ENCODE peak calls at places on chromosomes 3 and 15, in five cellular contexts. One of them, this sample, is unnamed.

GRCh38 chr3:127658234-127658633 is 14.5 kb upstream of the ABTB1 start:
- DNase-seq in K562: no peak
- DNase-seq in GM12878: no peak
- DNase-seq in HepG2: no peak
- DNase-seq in H1: no peak
- DNase-seq in this sample: no peak

GRCh38 chr3:101851833-101852232 is 2.5 kb downstream of the NFKBIZ start:
- DNase-seq in K562: no peak
- DNase-seq in GM12878: no peak
- DNase-seq in HepG2: no peak
- DNase-seq in H1: no peak
- DNase-seq in this sample: no peak

GRCh38 chr3:126731044-126731443 is 27.0 kb downstream of the CHCHD6 start:
- DNase-seq in K562: no peak
- DNase-seq in GM12878: no peak
- DNase-seq in HepG2: no peak
- DNase-seq in H1: no peak
- DNase-seq in this sample: no peak

GRCh38 chr15:39889601-39890000 is 30.5 kb downstream of the GPR176 start:
- DNase-seq in K562: no peak
- DNase-seq in GM12878: no peak
- DNase-seq in HepG2: no peak
- DNase-seq in H1: no peak
- DNase-seq in this sample: no peak

GRCh38 chr3:196220587-196220986 is 4.3 kb downstream of the SLC51A start:
- DNase-seq in K562: no peak
- DNase-seq in GM12878: no peak
- DNase-seq in HepG2: no peak
- DNase-seq in H1: no peak
- DNase-seq in this sample: no peak

GRCh38 chr3:110620118-110620517 is 451.5 kb upstream of the NECTIN3 start:
- DNase-seq in K562: no peak
- DNase-seq in GM12878: no peak
- DNase-seq in HepG2: no peak
- DNase-seq in H1: no peak
- DNase-seq in this sample: no peak

GRCh38 chr3:13711911-13712650 is 163.2 kb downstream of the FBLN2 start:
- DNase-seq in K562: no peak
- DNase-seq in GM12878: no peak
- DNase-seq in HepG2: no peak
- DNase-seq in H1: no peak
- DNase-seq in this sample: no peak

GRCh38 chr3:50708620-50709019 is 33.9 kb downstream of the DOCK3 start:
- DNase-seq in K562: no peak
- DNase-seq in GM12878: no peak
- DNase-seq in HepG2: no peak
- DNase-seq in H1: no peak
- DNase-seq in this sample: no peak

GRCh38 chr3:119817071-119817470 is 35.2 kb downstream of the NR1I2 start:
- DNase-seq in K562: no peak
- DNase-seq in GM12878: no peak
- DNase-seq in HepG2: no peak
- DNase-seq in H1: no peak
- DNase-seq in this sample: no peak

GRCh38 chr3:20340324-20340928 is 154.4 kb upstream of the SGO1 start:
- DNase-seq in K562: peak; percentile 80
- DNase-seq in GM12878: peak; percentile 25
- DNase-seq in HepG2: peak; percentile 62
- DNase-seq in H1: peak; percentile 91
- DNase-seq in this sample: peak; percentile 72

GRCh38 chr3:17874630-17875029 is 132.2 kb upstream of the TBC1D5 start:
- DNase-seq in K562: no peak
- DNase-seq in GM12878: no peak
- DNase-seq in HepG2: no peak
- DNase-seq in H1: no peak
- DNase-seq in this sample: no peak

GRCh38 chr3:42581709-42582473 is at the start of gene SEC22C:
- DNase-seq in K562: peak; percentile 99
- DNase-seq in GM12878: peak; percentile 73
- DNase-seq in HepG2: peak; percentile 87
- DNase-seq in H1: peak; percentile 96
- DNase-seq in this sample: peak; percentile 96

GRCh38 chr3:3053974-3054373 is 56.2 kb downstream of the IL5RA start:
- DNase-seq in K562: no peak
- DNase-seq in GM12878: no peak
- DNase-seq in HepG2: no peak
- DNase-seq in H1: no peak
- DNase-seq in this sample: no peak

GRCh38 chr15:58472821-58473581 is 41.2 kb downstream of the LIPC start:
- DNase-seq in K562: no peak
- DNase-seq in GM12878: no peak
- DNase-seq in HepG2: no peak
- DNase-seq in H1: no peak
- DNase-seq in this sample: no peak

GRCh38 chr3:71156062-71156665 is 427.4 kb downstream of the FOXP1 start:
- DNase-seq in K562: no peak
- DNase-seq in GM12878: no peak
- DNase-seq in HepG2: no peak
- DNase-seq in H1: no peak
- DNase-seq in this sample: no peak

GRCh38 chr3:195070321-195070720 is 200.6 kb downstream of the XXYLT1 start:
- DNase-seq in K562: no peak
- DNase-seq in GM12878: no peak
- DNase-seq in HepG2: no peak
- DNase-seq in H1: no peak
- DNase-seq in this sample: no peak

GRCh38 chr15:95459288-95459687 is 871.2 kb upstream of the NR2F2 start:
- DNase-seq in K562: no peak
- DNase-seq in GM12878: no peak
- DNase-seq in HepG2: no peak
- DNase-seq in H1: no peak
- DNase-seq in this sample: no peak

GRCh38 chr15:93152951-93153350 is 63.9 kb upstream of the RGMA start:
- DNase-seq in K562: no peak
- DNase-seq in GM12878: no peak
- DNase-seq in HepG2: no peak
- DNase-seq in H1: no peak
- DNase-seq in this sample: no peak

GRCh38 chr3:65729973-65730372 is 308.7 kb downstream of the MAGI1 start:
- DNase-seq in K562: no peak
- DNase-seq in GM12878: no peak
- DNase-seq in HepG2: no peak
- DNase-seq in H1: no peak
- DNase-seq in this sample: no peak

GRCh38 chr15:65033659-65034269 is 4.3 kb upstream of the MTFMT start:
- DNase-seq in K562: peak; percentile 39
- DNase-seq in GM12878: no peak
- DNase-seq in HepG2: peak; percentile 63
- DNase-seq in H1: peak; percentile 42
- DNase-seq in this sample: no peak

GRCh38 chr3:135806342-135806741 is 159.2 kb upstream of the PPP2R3A start:
- DNase-seq in K562: no peak
- DNase-seq in GM12878: no peak
- DNase-seq in HepG2: no peak
- DNase-seq in H1: no peak
- DNase-seq in this sample: no peak

DNA sequence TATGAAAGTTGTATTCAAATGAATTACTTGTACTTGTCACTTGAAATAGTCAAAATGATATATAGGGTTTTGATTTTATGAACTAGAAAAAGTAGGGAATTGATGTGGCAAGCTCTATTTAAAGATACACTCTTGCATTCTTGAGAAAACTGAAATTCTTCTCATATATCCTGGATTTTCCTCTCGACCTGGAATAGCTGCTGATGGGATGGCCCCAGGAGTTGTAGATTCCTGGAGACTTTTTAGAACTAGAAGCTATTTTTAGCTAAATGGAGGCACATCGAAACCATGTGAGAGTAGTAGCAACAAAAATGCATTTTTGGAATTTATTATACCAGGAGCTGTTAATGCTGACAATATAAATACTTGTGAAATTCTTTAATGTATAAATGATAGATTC is 125.9 kb downstream of the LEKR1 start:
- DNase-seq in K562: no peak
- DNase-seq in GM12878: no peak
- DNase-seq in HepG2: no peak
- DNase-seq in H1: no peak
- DNase-seq in this sample: no peak
- TF ChIP-seq HDAC2 in K562: no peak
- TF ChIP-seq HDAC2 in GM12878: no peak
- TF ChIP-seq HDAC2 in HepG2: no peak
- TF ChIP-seq HDAC2 in H1: no peak
- TF ChIP-seq HDAC2 in this sample: no peak

GRCh38 chr3:39166932-39167532 is 13.6 kb upstream of the CSRNP1 start:
- DNase-seq in K562: no peak
- DNase-seq in GM12878: no peak
- DNase-seq in HepG2: no peak
- DNase-seq in H1: no peak
- DNase-seq in this sample: peak; percentile 78
- TF ChIP-seq HDAC2 in K562: no peak
- TF ChIP-seq HDAC2 in GM12878: no peak
- TF ChIP-seq HDAC2 in HepG2: no peak
- TF ChIP-seq HDAC2 in H1: no peak
- TF ChIP-seq HDAC2 in this sample: no peak

DNA sequence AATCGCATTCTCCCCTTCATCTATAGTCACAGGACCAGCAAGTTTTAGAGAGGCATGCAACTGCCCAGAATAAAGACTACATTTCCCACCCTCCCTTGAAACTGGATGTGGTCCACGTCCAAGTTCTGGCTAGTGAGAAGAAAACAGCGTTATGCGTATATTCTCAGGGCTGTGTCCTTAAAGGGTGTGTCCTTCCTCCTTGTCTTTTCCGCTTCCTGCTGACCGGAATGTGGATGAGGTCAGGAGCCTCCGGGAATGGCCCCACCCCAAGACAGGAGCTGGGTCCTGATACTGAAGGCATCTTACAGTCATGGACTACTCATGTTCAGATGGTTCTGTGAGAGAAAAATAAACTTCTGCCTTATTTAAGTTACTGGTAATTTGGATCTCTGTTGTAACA is 20.2 kb downstream of the CHST2 start:
- DNase-seq in K562: no peak
- DNase-seq in GM12878: no peak
- DNase-seq in HepG2: no peak
- DNase-seq in H1: no peak
- DNase-seq in this sample: no peak
- TF ChIP-seq HDAC2 in K562: no peak
- TF ChIP-seq HDAC2 in GM12878: no peak
- TF ChIP-seq HDAC2 in HepG2: no peak
- TF ChIP-seq HDAC2 in H1: no peak
- TF ChIP-seq HDAC2 in this sample: no peak

GRCh38 chr15:80474751-80475295 is 70.6 kb downstream of the ARNT2 start:
- DNase-seq in K562: no peak
- DNase-seq in GM12878: no peak
- DNase-seq in HepG2: no peak
- DNase-seq in H1: no peak
- DNase-seq in this sample: no peak
- TF ChIP-seq HDAC2 in K562: no peak
- TF ChIP-seq HDAC2 in GM12878: no peak
- TF ChIP-seq HDAC2 in HepG2: no peak
- TF ChIP-seq HDAC2 in H1: no peak
- TF ChIP-seq HDAC2 in this sample: no peak

GRCh38 chr3:69405067-69405466 is 19.2 kb upstream of the FRMD4B start:
- DNase-seq in K562: no peak
- DNase-seq in GM12878: no peak
- DNase-seq in HepG2: no peak
- DNase-seq in H1: no peak
- DNase-seq in this sample: no peak
- TF ChIP-seq HDAC2 in K562: no peak
- TF ChIP-seq HDAC2 in GM12878: no peak
- TF ChIP-seq HDAC2 in HepG2: no peak
- TF ChIP-seq HDAC2 in H1: no peak
- TF ChIP-seq HDAC2 in this sample: no peak

GRCh38 chr3:129182390-129183180 is 1.1 kb downstream of the CNBP start:
- DNase-seq in K562: no peak
- DNase-seq in GM12878: no peak
- DNase-seq in HepG2: no peak
- DNase-seq in H1: no peak
- DNase-seq in this sample: no peak
- TF ChIP-seq HDAC2 in K562: no peak
- TF ChIP-seq HDAC2 in GM12878: no peak
- TF ChIP-seq HDAC2 in HepG2: no peak
- TF ChIP-seq HDAC2 in H1: no peak
- TF ChIP-seq HDAC2 in this sample: no peak

GRCh38 chr3:166685246-166685645 is 694.9 kb downstream of the ZBBX start:
- DNase-seq in K562: no peak
- DNase-seq in GM12878: no peak
- DNase-seq in HepG2: no peak
- DNase-seq in H1: no peak
- DNase-seq in this sample: no peak
- TF ChIP-seq HDAC2 in K562: no peak
- TF ChIP-seq HDAC2 in GM12878: no peak
- TF ChIP-seq HDAC2 in HepG2: no peak
- TF ChIP-seq HDAC2 in H1: no peak
- TF ChIP-seq HDAC2 in this sample: no peak

GRCh38 chr15:70034596-70034995 is 63.1 kb downstream of the TLE3 start:
- DNase-seq in K562: no peak
- DNase-seq in GM12878: no peak
- DNase-seq in HepG2: no peak
- DNase-seq in H1: no peak
- DNase-seq in this sample: no peak

GRCh38 chr15:70038730-70039392 is 58.9 kb downstream of the TLE3 start:
- DNase-seq in K562: no peak
- DNase-seq in GM12878: no peak
- DNase-seq in HepG2: no peak
- DNase-seq in H1: no peak
- DNase-seq in this sample: no peak

GRCh38 chr15:70035051-70035718 is 62.5 kb downstream of the TLE3 start:
- DNase-seq in K562: no peak
- DNase-seq in GM12878: no peak
- DNase-seq in HepG2: no peak
- DNase-seq in H1: no peak
- DNase-seq in this sample: no peak

GRCh38 chr15:70035719-70036077 is 62.0 kb downstream of the TLE3 start:
- DNase-seq in K562: no peak
- DNase-seq in GM12878: peak; percentile 71
- DNase-seq in HepG2: no peak
- DNase-seq in H1: no peak
- DNase-seq in this sample: no peak

GRCh38 chr15:70036585-70037343 is 61.0 kb downstream of the TLE3 start:
- DNase-seq in K562: peak; percentile 32
- DNase-seq in GM12878: peak; percentile 88
- DNase-seq in HepG2: no peak
- DNase-seq in H1: no peak
- DNase-seq in this sample: no peak
- TF ChIP-seq HDAC2 in K562: no peak
- TF ChIP-seq HDAC2 in GM12878: no peak
- TF ChIP-seq HDAC2 in HepG2: no peak
- TF ChIP-seq HDAC2 in H1: no peak
- TF ChIP-seq HDAC2 in this sample: no peak

GRCh38 chr3:45167011-45167911 is 21.1 kb upstream of the CDCP1 start:
- DNase-seq in K562: peak; percentile 88
- DNase-seq in GM12878: no peak
- DNase-seq in HepG2: no peak
- DNase-seq in H1: peak; percentile 75
- DNase-seq in this sample: peak; percentile 95
- TF ChIP-seq HDAC2 in K562: no peak
- TF ChIP-seq HDAC2 in GM12878: no peak
- TF ChIP-seq HDAC2 in HepG2: no peak
- TF ChIP-seq HDAC2 in H1: no peak
- TF ChIP-seq HDAC2 in this sample: no peak